ENCODE peak calls at places on chromosomes 4 and X, in seven cellular contexts. H, S, K, M, P, L and W are unnamed samples.

GRCh38 chrX:136147320-136147901 is at the start of gene FHL1:
- DNase-seq in S (no peak), K (peak; percentile 25), M (peak; percentile 25), H (no peak), L (no peak), P (no peak), W (peak; percentile 39)

GRCh38 chrX:67347145-67347544 is 196.7 kb upstream of the AR start:
- DNase-seq in P (no peak), K (no peak), S (no peak), H (no peak), M (no peak), L (no peak), W (no peak)

GRCh38 chrX:47879447-47879846 is 42.7 kb downstream of the ZNF81 start:
- DNase-seq in S (no peak), L (no peak), H (no peak), K (no peak), P (no peak), M (no peak), W (no peak)

GRCh38 chr4:23060776-23061175 is 368.0 kb downstream of the GBA3 start:
- DNase-seq in M (no peak), L (no peak), S (no peak), K (no peak), P (peak; percentile 7), H (no peak), W (peak; percentile 59)

GRCh38 chr4:22850630-22851029 is 157.9 kb downstream of the GBA3 start:
- DNase-seq in L (no peak), K (no peak), H (no peak), P (no peak), S (no peak), M (no peak), W (no peak)

GRCh38 chrX:20742106-20742505 is 475.4 kb upstream of the RPS6KA3 start:
- DNase-seq in M (no peak), H (no peak), P (no peak), S (no peak), L (no peak), K (no peak), W (peak; percentile 33)

GRCh38 chr4:148651991-148652390 is 209.8 kb upstream of the NR3C2 start:
- DNase-seq in P (no peak), K (no peak), S (peak; percentile 60), H (no peak), M (no peak), L (no peak), W (no peak)

GRCh38 chrX:13835825-13836224 is 18.9 kb upstream of the GPM6B start:
- DNase-seq in K (no peak), M (no peak), L (no peak), S (no peak), P (no peak), H (no peak), W (no peak)

GRCh38 chr4:37976513-37976912 is 16.3 kb downstream of the PTTG2 start:
- DNase-seq in K (no peak), H (no peak), P (no peak), L (no peak), M (no peak), S (peak; percentile 75), W (peak; percentile 6)

GRCh38 chrX:107676559-107677378 is 48.5 kb downstream of the PRPS1 start:
- DNase-seq in M (peak; percentile 63), K (peak; percentile 74), L (peak; percentile 58), S (peak; percentile 54), H (peak; percentile 78), P (peak; percentile 91), W (peak; percentile 97)

GRCh38 chrX:119981286-119982070 is 37.9 kb upstream of the NKAP start:
- DNase-seq in M (peak; percentile 18), K (no peak), S (peak; percentile 10), L (no peak), P (peak; percentile 9), H (peak; percentile 4), W (peak; percentile 27)

GRCh38 chrX:120274958-120275357 is 24.3 kb downstream of the ZBTB33 start:
- DNase-seq in M (no peak), L (no peak), S (no peak), K (no peak), P (no peak), H (no peak), W (no peak)

GRCh38 chr4:41212221-41213203 is 1.8 kb downstream of the APBB2 start:
- DNase-seq in K (peak; percentile 62), M (peak; percentile 39), L (no peak), S (no peak), P (peak; percentile 74), H (peak; percentile 52), W (peak; percentile 71)

GRCh38 chr4:139873111-139873866 is 207.7 kb downstream of the MGST2 start:
- DNase-seq in L (peak; percentile 8), K (no peak), M (no peak), H (no peak), S (no peak), P (no peak), W (no peak)

GRCh38 chrX:151505796-151506195 is 57.7 kb upstream of the PASD1 start:
- DNase-seq in H (no peak), P (no peak), K (peak; percentile 9), M (no peak), S (no peak), L (no peak), W (no peak)

GRCh38 chr4:89056953-89057398 is at the start of gene FAM13A:
- DNase-seq in S (peak; percentile 74), L (peak; percentile 91), P (peak; percentile 90), K (peak; percentile 92), M (peak; percentile 84), H (peak; percentile 91), W (peak; percentile 98)

GRCh38 chr4:39363773-39364393 is 2.3 kb downstream of the RFC1 start:
- DNase-seq in S (no peak), P (no peak), L (no peak), K (no peak), M (no peak), H (no peak), W (no peak)
- H3K4me3 ChIP-seq in S (no peak overlapping the region), P (no peak overlapping the region), L (no peak overlapping the region), K (no peak overlapping the region), M (no peak overlapping the region), H (no peak overlapping the region), W (no peak overlapping the region)

DNA sequence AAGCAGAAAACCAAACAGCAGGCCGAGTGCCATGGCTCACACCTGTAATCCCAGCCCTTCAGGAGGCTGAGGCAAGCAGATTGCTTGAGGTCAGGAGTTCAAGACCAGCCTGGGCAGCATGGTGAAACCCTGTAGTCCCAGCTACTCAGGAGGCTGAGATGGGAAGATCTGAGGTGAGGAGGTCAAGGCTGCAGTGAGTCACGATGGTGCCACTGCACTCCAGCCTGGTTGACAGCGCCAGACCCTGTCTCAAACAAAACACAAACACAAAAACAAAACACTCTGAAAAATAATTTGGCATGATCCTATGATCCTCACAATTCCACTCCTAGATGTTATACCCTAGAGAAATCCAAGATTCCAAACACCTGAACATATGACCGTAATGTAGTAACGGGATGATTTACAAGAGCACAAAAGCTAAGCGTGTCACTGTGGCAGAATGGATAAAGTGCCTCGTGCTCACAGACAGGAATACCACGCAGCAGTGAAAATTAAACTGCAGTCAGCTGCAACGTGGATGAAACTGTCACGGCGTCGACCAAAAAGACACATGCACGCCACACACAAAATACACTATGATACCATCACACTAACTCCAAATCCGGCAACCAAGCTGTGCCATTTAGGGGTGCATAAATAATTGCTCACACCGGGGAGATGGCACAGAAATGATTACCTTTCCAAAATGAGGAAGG is 1.7 kb downstream of the NELFA start:
- DNase-seq in S (no peak), H (no peak), L (no peak), K (no peak), P (no peak), M (no peak), W (no peak)
- H3K4me3 ChIP-seq in S (no peak overlapping the region), H (peak overlapping the region; percentile 78), L (no peak overlapping the region), K (no peak overlapping the region), P (peak overlapping the region; percentile 100), M (peak overlapping the region; percentile 91), W (peak overlapping the region; percentile 96)

GRCh38 chrX:55488559-55489314 is 911 bp downstream of the USP51 start:
- DNase-seq in P (peak; percentile 43), L (no peak), H (no peak), M (peak; percentile 53), S (peak; percentile 49), K (peak; percentile 62), W (peak; percentile 45)

GRCh38 chrX:55489315-55490009 is at the start of gene USP51:
- DNase-seq in H (no peak), P (peak; percentile 9), S (no peak), K (peak; percentile 36), L (no peak), M (peak; percentile 28), W (peak; percentile 20)

GRCh38 chrX:55488268-55488558 is 1.4 kb downstream of the USP51 start:
- DNase-seq in P (no peak), L (no peak), H (no peak), K (no peak), S (no peak), M (no peak), W (no peak)

GRCh38 chrX:55490974-55491373 is 1.3 kb upstream of the USP51 start:
- DNase-seq in S (no peak), M (no peak), H (no peak), L (no peak), K (no peak), P (no peak), W (no peak)

DNA sequence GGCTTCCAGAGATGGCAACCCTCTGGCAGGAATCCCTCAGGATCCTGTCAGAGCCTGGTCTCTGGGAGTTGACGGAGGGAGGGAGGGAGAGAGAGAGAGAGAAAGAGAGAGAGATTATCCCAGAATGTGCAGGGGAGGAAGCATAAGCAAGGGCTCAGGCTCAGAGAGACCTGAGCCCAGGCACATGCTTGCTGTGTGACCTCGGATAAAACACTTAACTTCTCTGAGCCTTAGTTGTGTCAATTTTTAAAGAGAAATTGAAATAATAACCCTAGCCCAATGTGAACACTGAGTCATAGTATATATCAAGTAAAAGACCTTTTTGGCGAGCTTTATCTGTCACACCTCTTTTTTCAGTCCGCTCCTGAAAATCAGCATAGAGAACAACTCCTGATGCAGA is 473 bp upstream of the USP51 start:
- DNase-seq in L (no peak), P (no peak), M (no peak), S (no peak), H (no peak), K (no peak), W (no peak)
- H3K4me3 ChIP-seq in L (peak overlapping the region; percentile 56), P (peak overlapping the region; percentile 66), M (peak overlapping the region; percentile 52), S (peak overlapping the region; percentile 76), H (peak overlapping the region; percentile 51), K (peak overlapping the region; percentile 59), W (peak overlapping the region; percentile 72)

GRCh38 chr4:152660526-152660925 is 19.3 kb downstream of the TMEM154 start:
- DNase-seq in L (no peak), M (no peak), P (no peak), S (no peak), H (no peak), K (no peak), W (no peak)
- H3K4me3 ChIP-seq in L (no peak overlapping the region), M (no peak overlapping the region), P (no peak overlapping the region), S (no peak overlapping the region), H (no peak overlapping the region), K (no peak overlapping the region), W (no peak overlapping the region)